ENCODE peak calls at places on chromosomes 16 and 17, in seven cellular contexts. S is A549; Q is tibial nerve; G is H1; I is naive thymus-derived CD8-positive, alpha-beta T cell; D is T47D; T is colonic mucosa. U is an unnamed sample.

GRCh38 chr16:69520413-69520799 is 45.4 kb upstream of the NFAT5 start:
- DNase-seq in D (no peak), T (no peak), Q (no peak), G (no peak), S (no peak), I (no peak), U (no peak)

GRCh38 chr16:28105954-28106353 is 42.4 kb upstream of the GSG1L start:
- DNase-seq in S (no peak), G (no peak), D (no peak), T (no peak), Q (no peak), I (no peak), U (no peak)

GRCh38 chr17:47220531-47220999 is 11.4 kb downstream of the MYL4 start:
- DNase-seq in G (no peak), T (no peak), S (no peak), I (peak), Q (no peak), D (no peak), U (no peak)

GRCh38 chr17:15306406-15306970 is 34.9 kb downstream of the TEKT3 start:
- DNase-seq in Q (no peak), I (no peak), G (no peak), D (no peak), S (no peak), T (no peak), U (no peak)

GRCh38 chr17:34917381-34917780 is 43.9 kb downstream of the CCT6B start:
- DNase-seq in T (no peak), Q (no peak), I (no peak), D (peak), G (no peak), S (no peak), U (no peak)

GRCh38 chr17:10186771-10187425 is 11.5 kb downstream of the GAS7 start:
- DNase-seq in T (no peak), I (no peak), Q (no peak), G (no peak), D (no peak), S (no peak), U (no peak)

GRCh38 chr16:68000024-68000423 is 740 bp upstream of the DPEP2 start:
- DNase-seq in S (no peak), D (no peak), T (no peak), G (no peak), I (peak), Q (no peak), U (peak)

GRCh38 chr17:71709271-71709670 is 411.5 kb upstream of the SOX9 start:
- DNase-seq in D (no peak), T (no peak), G (no peak), Q (no peak), I (no peak), S (no peak), U (no peak)

GRCh38 chr16:89620406-89620841 is 7.0 kb downstream of the DPEP1 start:
- DNase-seq in T (no peak), Q (no peak), D (no peak), G (no peak), S (no peak), I (no peak), U (no peak)

GRCh38 chr17:12637015-12637414 is 28.7 kb upstream of the MYOCD start:
- DNase-seq in G (no peak), S (peak), Q (no peak), I (no peak), D (no peak), T (no peak), U (no peak)

GRCh38 chr17:60422162-60422665 is at the start of gene CHCT1:
- DNase-seq in Q (no peak), D (no peak), G (no peak), I (no peak), S (no peak), T (no peak), U (no peak)

GRCh38 chr16:54345231-54345630 is 58.6 kb upstream of the IRX3 start:
- DNase-seq in I (no peak), Q (no peak), S (no peak), T (no peak), G (no peak), D (no peak), U (no peak)

GRCh38 chr16:54284931-54285413 is 1.6 kb downstream of the IRX3 start:
- DNase-seq in Q (no peak), D (peak), G (peak), T (no peak), S (no peak), I (no peak), U (no peak)

GRCh38 chr17:47732399-47733046 is 513 bp upstream of the TBX21 start:
- DNase-seq in G (no peak), D (no peak), T (no peak), S (no peak), Q (no peak), I (no peak), U (no peak)

GRCh38 chr17:55549140-55549539 is 37.9 kb upstream of the SMIM36 start:
- DNase-seq in S (no peak), Q (no peak), D (peak), T (no peak), I (no peak), G (no peak), U (no peak)

GRCh38 chr16:89955001-89955685 is 6.6 kb downstream of the DEF8 start:
- DNase-seq in G (no peak), I (no peak), D (no peak), S (no peak), T (no peak), Q (no peak), U (no peak)

GRCh38 chr17:67746704-67747571 is 29.2 kb downstream of the NOL11 start:
- DNase-seq in S (no peak), Q (no peak), T (peak), G (no peak), D (no peak), I (no peak), U (no peak)

GRCh38 chr17:78159575-78160158 is 8.7 kb upstream of the SYNGR2 start:
- DNase-seq in S (no peak), T (no peak), G (no peak), D (no peak), I (no peak), Q (no peak), U (no peak)

GRCh38 chr17:4557626-4558310 is 2.6 kb upstream of the MYBBP1A start:
- DNase-seq in T (no peak), S (no peak), G (no peak), Q (no peak), I (no peak), D (no peak), U (no peak)

GRCh38 chr17:7261377-7262191 is 694 bp downstream of the CLDN7 start:
- DNase-seq in G (peak), Q (no peak), I (peak), D (no peak), T (no peak), S (no peak), U (no peak)

GRCh38 chr17:81252336-81253329 is 13.5 kb downstream of the NDUFAF8 start:
- DNase-seq in D (no peak), I (no peak), T (no peak), S (no peak), G (no peak), Q (no peak), U (no peak)

GRCh38 chr17:33152793-33153192 is 140.3 kb downstream of the ASIC2 start:
- DNase-seq in Q (no peak), T (no peak), S (no peak), I (no peak), G (no peak), D (no peak), U (no peak)

GRCh38 chr17:17729620-17730249 is 48.5 kb downstream of the RAI1 start:
- DNase-seq in T (peak), S (peak), D (peak), I (peak), G (peak), Q (no peak), U (peak)

GRCh38 chr16:84059946-84060901 is 17.6 kb upstream of the SLC38A8 start:
- DNase-seq in T (no peak), Q (no peak), G (no peak), D (no peak), I (no peak), S (no peak), U (no peak)

GRCh38 chr17:63399316-63399715 is 46.8 kb downstream of the CYB561 start:
- DNase-seq in I (no peak), D (no peak), Q (no peak), S (no peak), G (no peak), T (no peak), U (no peak)

GRCh38 chr17:10215286-10215685 is 16.9 kb upstream of the GAS7 start:
- DNase-seq in D (no peak), I (no peak), Q (no peak), G (no peak), S (no peak), T (no peak), U (no peak)

GRCh38 chr17:47280072-47280811 is 26.6 kb downstream of the ITGB3 start:
- DNase-seq in D (no peak), Q (peak), S (no peak), I (no peak), G (no peak), T (no peak), U (peak)

U was measured in HEK293T.